ENCODE peak calls at places on chromosomes 1 and 21, in six cellular contexts. L, E, G, A, F and W are unnamed samples.

GRCh38 chr1:230147253-230148193 is 80.5 kb downstream of the GALNT2 start:
- DNase-seq in A (no peak), L (no peak), G (no peak), F (no peak), E (no peak), W (no peak)

GRCh38 chr1:160726498-160727391 is 12.3 kb upstream of the SLAMF7 start:
- DNase-seq in L (no peak), E (peak; percentile 68), F (peak; percentile 49), G (peak; percentile 44), A (peak; percentile 85), W (peak; percentile 62)

GRCh38 chr1:236480758-236481436 is 42.9 kb upstream of the LGALS8 start:
- DNase-seq in A (no peak), G (no peak), F (no peak), L (no peak), E (no peak), W (no peak)

GRCh38 chr1:112522621-112523020 is 13.9 kb downstream of the WNT2B start:
- DNase-seq in A (peak; percentile 92), L (no peak), E (no peak), G (no peak), F (no peak), W (no peak)

GRCh38 chr1:1536938-1537546 is 3.4 kb downstream of the TMEM240 start:
- DNase-seq in E (no peak), L (no peak), A (no peak), F (no peak), G (no peak), W (no peak)

GRCh38 chr1:53526451-53527101 is 67.4 kb downstream of the DMRTB1 start:
- DNase-seq in L (no peak), F (no peak), E (peak; percentile 72), G (peak; percentile 76), A (no peak), W (peak; percentile 90)

GRCh38 chr1:59290173-59290954 is 6.5 kb upstream of the FGGY start:
- DNase-seq in A (peak; percentile 57), E (no peak), L (no peak), F (peak; percentile 46), G (no peak), W (peak; percentile 56)

GRCh38 chr1:40385437-40386310 is 12.1 kb downstream of the SMAP2 start:
- DNase-seq in E (no peak), L (no peak), F (no peak), G (no peak), A (no peak), W (no peak)

GRCh38 chr21:44766014-44766817 is 35.4 kb downstream of the UBE2G2 start:
- DNase-seq in F (no peak), A (no peak), E (no peak), L (no peak), G (no peak), W (no peak)

GRCh38 chr1:198948895-198949659 is 310.2 kb downstream of the PTPRC start:
- DNase-seq in G (no peak), E (no peak), L (no peak), A (no peak), F (no peak), W (no peak)

GRCh38 chr1:100896481-100896982 is 642 bp downstream of the SLC30A7 start:
- DNase-seq in F (peak; percentile 34), A (peak; percentile 49), E (peak; percentile 7), G (no peak), L (peak; percentile 13), W (no peak)

GRCh38 chr1:50424045-50424939 is 1.0 kb upstream of the DMRTA2 start:
- DNase-seq in F (peak; percentile 25), L (no peak), A (peak; percentile 29), E (no peak), G (no peak), W (no peak)

GRCh38 chr1:11333631-11334030 is 60.6 kb downstream of the UBIAD1 start:
- DNase-seq in L (no peak), G (no peak), A (peak; percentile 10), E (no peak), F (no peak), W (no peak)

GRCh38 chr1:230191079-230191478 is 124.0 kb downstream of the GALNT2 start:
- DNase-seq in A (peak; percentile 38), L (no peak), F (no peak), G (peak; percentile 61), E (peak; percentile 49), W (peak; percentile 76)

GRCh38 chr21:32756096-32756495 is 15.5 kb downstream of the PAXBP1 start:
- DNase-seq in A (no peak), E (no peak), F (no peak), G (no peak), L (no peak), W (no peak)

GRCh38 chr1:219312967-219313366 is 139.3 kb downstream of the LYPLAL1 start:
- DNase-seq in A (peak; percentile 82), G (no peak), E (no peak), L (no peak), F (no peak), W (no peak)

GRCh38 chr1:187762109-187762508 is 933.4 kb downstream of the PLA2G4A start:
- DNase-seq in F (no peak), G (no peak), E (peak; percentile 26), A (no peak), L (no peak), W (no peak)

GRCh38 chr1:109876617-109877319 is 33.9 kb upstream of the CSF1 start:
- DNase-seq in G (no peak), E (no peak), A (peak; percentile 44), L (no peak), F (no peak), W (no peak)

GRCh38 chr1:54310439-54311328 is 95.5 kb downstream of the SSBP3 start:
- DNase-seq in F (peak; percentile 38), E (no peak), A (peak; percentile 30), G (no peak), L (no peak), W (no peak)

GRCh38 chr1:39458991-39459390 is 32.4 kb upstream of the BMP8A start:
- DNase-seq in G (no peak), F (no peak), L (no peak), E (no peak), A (no peak), W (no peak)

GRCh38 chr1:18957532-18958295 is 1.2 kb upstream of the IFFO2 start:
- DNase-seq in E (no peak), F (no peak), L (no peak), A (no peak), G (peak; percentile 6), W (no peak)

GRCh38 chr1:151802372-151802771 is 2.8 kb downstream of the LINGO4 start:
- DNase-seq in F (no peak), L (no peak), G (no peak), E (no peak), A (no peak), W (no peak)

GRCh38 chr1:8625981-8626898 is 191.2 kb downstream of the RERE start:
- DNase-seq in G (no peak), L (no peak), E (no peak), A (peak; percentile 89), F (no peak), W (no peak)

GRCh38 chr21:39079617-39080016 is 103.6 kb downstream of the PSMG1 start:
- DNase-seq in E (no peak), A (no peak), F (no peak), L (no peak), G (no peak), W (peak; percentile 93)